ENCODE peak calls at places on chromosomes 2 and 18, in nine cellular contexts. One of them, this sample, is unnamed.

GRCh38 chr2:241432824-241433448 is 75.4 kb downstream of the STK25 start:
- DNase-seq in sigmoid colon: no peak
- DNase-seq in lower lobe of right lung: no peak
- DNase-seq in GM23248: no peak
- DNase-seq in activated CD4-positive, alpha-beta T cell treated with anti-CD3 and anti-CD28 coated beads, Interleukin-2, amount 50 U/mL, for 1 hour: no peak
- DNase-seq in GM06990: no peak
- DNase-seq in AG09319: no peak
- DNase-seq in heart right ventricle: no peak
- DNase-seq in CD4-positive, alpha-beta memory T cell: no peak
- DNase-seq in this sample: no peak

GRCh38 chr2:67103161-67103560 is 294.0 kb upstream of the ETAA1 start:
- DNase-seq in GM23248: no peak
- DNase-seq in GM06990: no peak
- DNase-seq in heart right ventricle: no peak
- DNase-seq in sigmoid colon: no peak
- DNase-seq in CD4-positive, alpha-beta memory T cell: no peak
- DNase-seq in activated CD4-positive, alpha-beta T cell treated with anti-CD3 and anti-CD28 coated beads, Interleukin-2, amount 50 U/mL, for 1 hour: no peak
- DNase-seq in AG09319: no peak
- DNase-seq in lower lobe of right lung: no peak
- DNase-seq in this sample: no peak

GRCh38 chr18:2050016-2050415 is 521.3 kb downstream of the METTL4 start:
- DNase-seq in AG09319: no peak
- DNase-seq in heart right ventricle: no peak
- DNase-seq in GM06990: no peak
- DNase-seq in CD4-positive, alpha-beta memory T cell: no peak
- DNase-seq in lower lobe of right lung: no peak
- DNase-seq in activated CD4-positive, alpha-beta T cell treated with anti-CD3 and anti-CD28 coated beads, Interleukin-2, amount 50 U/mL, for 1 hour: no peak
- DNase-seq in GM23248: no peak
- DNase-seq in sigmoid colon: no peak
- DNase-seq in this sample: no peak

GRCh38 chr2:126913329-126913728 is 14.6 kb downstream of the TEX51 start:
- DNase-seq in CD4-positive, alpha-beta memory T cell: no peak
- DNase-seq in lower lobe of right lung: no peak
- DNase-seq in activated CD4-positive, alpha-beta T cell treated with anti-CD3 and anti-CD28 coated beads, Interleukin-2, amount 50 U/mL, for 1 hour: no peak
- DNase-seq in AG09319: no peak
- DNase-seq in heart right ventricle: no peak
- DNase-seq in sigmoid colon: no peak
- DNase-seq in GM06990: no peak
- DNase-seq in GM23248: no peak
- DNase-seq in this sample: no peak

GRCh38 chr2:152740743-152741328 is 22.4 kb downstream of the ARL6IP6 start:
- DNase-seq in GM23248: peak
- DNase-seq in AG09319: peak
- DNase-seq in lower lobe of right lung: no peak
- DNase-seq in GM06990: no peak
- DNase-seq in sigmoid colon: no peak
- DNase-seq in CD4-positive, alpha-beta memory T cell: no peak
- DNase-seq in heart right ventricle: no peak
- DNase-seq in activated CD4-positive, alpha-beta T cell treated with anti-CD3 and anti-CD28 coated beads, Interleukin-2, amount 50 U/mL, for 1 hour: no peak
- DNase-seq in this sample: peak

GRCh38 chr2:133986076-133986837 is 267.6 kb upstream of the MGAT5 start:
- DNase-seq in GM06990: no peak
- DNase-seq in CD4-positive, alpha-beta memory T cell: no peak
- DNase-seq in activated CD4-positive, alpha-beta T cell treated with anti-CD3 and anti-CD28 coated beads, Interleukin-2, amount 50 U/mL, for 1 hour: no peak
- DNase-seq in sigmoid colon: no peak
- DNase-seq in heart right ventricle: peak
- DNase-seq in GM23248: peak
- DNase-seq in lower lobe of right lung: no peak
- DNase-seq in AG09319: no peak
- DNase-seq in this sample: no peak

GRCh38 chr18:48161911-48162698 is 231.6 kb upstream of the SMAD2 start:
- DNase-seq in GM23248: no peak
- DNase-seq in sigmoid colon: peak
- DNase-seq in CD4-positive, alpha-beta memory T cell: no peak
- DNase-seq in GM06990: no peak
- DNase-seq in lower lobe of right lung: no peak
- DNase-seq in AG09319: no peak
- DNase-seq in heart right ventricle: peak
- DNase-seq in activated CD4-positive, alpha-beta T cell treated with anti-CD3 and anti-CD28 coated beads, Interleukin-2, amount 50 U/mL, for 1 hour: no peak
- DNase-seq in this sample: no peak

GRCh38 chr2:20604957-20605381 is 45.9 kb downstream of the HS1BP3 start:
- DNase-seq in activated CD4-positive, alpha-beta T cell treated with anti-CD3 and anti-CD28 coated beads, Interleukin-2, amount 50 U/mL, for 1 hour: no peak
- DNase-seq in lower lobe of right lung: no peak
- DNase-seq in GM23248: peak
- DNase-seq in AG09319: peak
- DNase-seq in GM06990: no peak
- DNase-seq in sigmoid colon: peak
- DNase-seq in CD4-positive, alpha-beta memory T cell: no peak
- DNase-seq in heart right ventricle: no peak
- DNase-seq in this sample: no peak

GRCh38 chr2:18426174-18426573 is 134.3 kb downstream of the RDH14 start:
- DNase-seq in activated CD4-positive, alpha-beta T cell treated with anti-CD3 and anti-CD28 coated beads, Interleukin-2, amount 50 U/mL, for 1 hour: no peak
- DNase-seq in sigmoid colon: no peak
- DNase-seq in GM23248: no peak
- DNase-seq in heart right ventricle: no peak
- DNase-seq in GM06990: no peak
- DNase-seq in AG09319: no peak
- DNase-seq in CD4-positive, alpha-beta memory T cell: no peak
- DNase-seq in lower lobe of right lung: no peak
- DNase-seq in this sample: no peak

GRCh38 chr2:173940208-173941020 is 24.8 kb downstream of the SP3 start:
- DNase-seq in GM23248: no peak
- DNase-seq in AG09319: no peak
- DNase-seq in CD4-positive, alpha-beta memory T cell: no peak
- DNase-seq in sigmoid colon: no peak
- DNase-seq in GM06990: no peak
- DNase-seq in heart right ventricle: no peak
- DNase-seq in lower lobe of right lung: no peak
- DNase-seq in activated CD4-positive, alpha-beta T cell treated with anti-CD3 and anti-CD28 coated beads, Interleukin-2, amount 50 U/mL, for 1 hour: no peak
- DNase-seq in this sample: no peak

GRCh38 chr2:197615033-197615652 is 60.2 kb downstream of the RFTN2 start:
- DNase-seq in CD4-positive, alpha-beta memory T cell: no peak
- DNase-seq in GM23248: no peak
- DNase-seq in AG09319: no peak
- DNase-seq in heart right ventricle: no peak
- DNase-seq in GM06990: no peak
- DNase-seq in lower lobe of right lung: no peak
- DNase-seq in sigmoid colon: no peak
- DNase-seq in activated CD4-positive, alpha-beta T cell treated with anti-CD3 and anti-CD28 coated beads, Interleukin-2, amount 50 U/mL, for 1 hour: no peak
- DNase-seq in this sample: no peak

GRCh38 chr2:112869258-112869842 is 32.8 kb upstream of the IL1B start:
- DNase-seq in sigmoid colon: no peak
- DNase-seq in AG09319: peak
- DNase-seq in GM23248: peak
- DNase-seq in GM06990: no peak
- DNase-seq in lower lobe of right lung: peak
- DNase-seq in heart right ventricle: peak
- DNase-seq in activated CD4-positive, alpha-beta T cell treated with anti-CD3 and anti-CD28 coated beads, Interleukin-2, amount 50 U/mL, for 1 hour: peak
- DNase-seq in CD4-positive, alpha-beta memory T cell: no peak
- DNase-seq in this sample: peak

GRCh38 chr2:209425082-209426071 is 1.5 kb downstream of the MAP2 start:
- DNase-seq in activated CD4-positive, alpha-beta T cell treated with anti-CD3 and anti-CD28 coated beads, Interleukin-2, amount 50 U/mL, for 1 hour: no peak
- DNase-seq in CD4-positive, alpha-beta memory T cell: no peak
- DNase-seq in heart right ventricle: peak
- DNase-seq in GM06990: no peak
- DNase-seq in sigmoid colon: no peak
- DNase-seq in AG09319: no peak
- DNase-seq in GM23248: peak
- DNase-seq in lower lobe of right lung: no peak
- DNase-seq in this sample: peak

GRCh38 chr18:58202406-58202730 is 158.3 kb downstream of the NEDD4L start:
- DNase-seq in CD4-positive, alpha-beta memory T cell: no peak
- DNase-seq in GM23248: peak
- DNase-seq in activated CD4-positive, alpha-beta T cell treated with anti-CD3 and anti-CD28 coated beads, Interleukin-2, amount 50 U/mL, for 1 hour: no peak
- DNase-seq in GM06990: no peak
- DNase-seq in heart right ventricle: no peak
- DNase-seq in lower lobe of right lung: no peak
- DNase-seq in AG09319: no peak
- DNase-seq in sigmoid colon: no peak
- DNase-seq in this sample: no peak

GRCh38 chr2:220226076-220226475 is 598.6 kb downstream of the SLC4A3 start:
- DNase-seq in GM06990: no peak
- DNase-seq in AG09319: no peak
- DNase-seq in activated CD4-positive, alpha-beta T cell treated with anti-CD3 and anti-CD28 coated beads, Interleukin-2, amount 50 U/mL, for 1 hour: no peak
- DNase-seq in lower lobe of right lung: no peak
- DNase-seq in heart right ventricle: no peak
- DNase-seq in CD4-positive, alpha-beta memory T cell: no peak
- DNase-seq in GM23248: peak
- DNase-seq in sigmoid colon: no peak
- DNase-seq in this sample: no peak

GRCh38 chr2:209423562-209424541 is at the start of gene MAP2:
- DNase-seq in GM06990: peak
- DNase-seq in CD4-positive, alpha-beta memory T cell: peak
- DNase-seq in lower lobe of right lung: peak
- DNase-seq in activated CD4-positive, alpha-beta T cell treated with anti-CD3 and anti-CD28 coated beads, Interleukin-2, amount 50 U/mL, for 1 hour: peak
- DNase-seq in AG09319: peak
- DNase-seq in GM23248: peak
- DNase-seq in heart right ventricle: peak
- DNase-seq in sigmoid colon: peak
- DNase-seq in this sample: peak

GRCh38 chr18:24791736-24792135 is 331.3 kb downstream of the HRH4 start:
- DNase-seq in heart right ventricle: no peak
- DNase-seq in sigmoid colon: no peak
- DNase-seq in lower lobe of right lung: no peak
- DNase-seq in AG09319: no peak
- DNase-seq in CD4-positive, alpha-beta memory T cell: no peak
- DNase-seq in GM23248: no peak
- DNase-seq in GM06990: no peak
- DNase-seq in activated CD4-positive, alpha-beta T cell treated with anti-CD3 and anti-CD28 coated beads, Interleukin-2, amount 50 U/mL, for 1 hour: no peak
- DNase-seq in this sample: no peak

GRCh38 chr2:204663816-204664421 is 118.6 kb downstream of the PARD3B start:
- DNase-seq in CD4-positive, alpha-beta memory T cell: no peak
- DNase-seq in sigmoid colon: no peak
- DNase-seq in activated CD4-positive, alpha-beta T cell treated with anti-CD3 and anti-CD28 coated beads, Interleukin-2, amount 50 U/mL, for 1 hour: no peak
- DNase-seq in GM23248: no peak
- DNase-seq in lower lobe of right lung: no peak
- DNase-seq in GM06990: no peak
- DNase-seq in AG09319: no peak
- DNase-seq in heart right ventricle: no peak
- DNase-seq in this sample: no peak

GRCh38 chr2:145563752-145564615 is 1044.1 kb upstream of the ZEB2 start:
- DNase-seq in CD4-positive, alpha-beta memory T cell: no peak
- DNase-seq in GM23248: no peak
- DNase-seq in GM06990: no peak
- DNase-seq in activated CD4-positive, alpha-beta T cell treated with anti-CD3 and anti-CD28 coated beads, Interleukin-2, amount 50 U/mL, for 1 hour: no peak
- DNase-seq in lower lobe of right lung: no peak
- DNase-seq in heart right ventricle: no peak
- DNase-seq in sigmoid colon: no peak
- DNase-seq in AG09319: no peak
- DNase-seq in this sample: no peak

This sample was measured in NCI-H526 treated with DMSO at 0.1 percent for 48 hours.